ENCODE peak calls at places on chromosomes 1 and 21, in five cellular contexts. H is ELR; I is neural crest cell; A is CD8-positive, alpha-beta memory T cell; L is stimulated activated naive B cell treated with anti-CD40 and anti-IgM and Interleukin-4, amounts not matched to agents 10 μg/mL and 1 μg/mL and 100 μg/mL, for 72 hours. N is an unnamed sample.

GRCh38 chr1:50829010-50829958 is 130.8 kb downstream of the FAF1 start:
- DNase-seq in H (no peak), I (no peak), A (no peak), L (no peak), N (no peak)

GRCh38 chr1:46184920-46185658 is 8.8 kb upstream of the P3R3URF start:
- DNase-seq in H (no peak), I (no peak), A (no peak), L (no peak), N (no peak)

GRCh38 chr1:78840447-78841251 is 165.9 kb downstream of the ADGRL4 start:
- DNase-seq in H (peak; percentile 76), I (no peak), A (no peak), L (no peak), N (no peak)

GRCh38 chr1:28751315-28752056 is 14.7 kb downstream of the YTHDF2 start:
- DNase-seq in H (peak; percentile 81), I (no peak), A (no peak), L (no peak), N (no peak)

GRCh38 chr21:35178812-35179211 is 129.7 kb upstream of the RUNX1 start:
- DNase-seq in H (peak; percentile 89), I (no peak), A (no peak), L (no peak), N (no peak)

GRCh38 chr1:94799201-94799600 is 21.0 kb upstream of the SLC44A3 start:
- DNase-seq in H (no peak), I (no peak), A (no peak), L (no peak), N (no peak)

GRCh38 chr1:203305809-203306088 is 430 bp downstream of the BTG2 start:
- DNase-seq in H (no peak), I (no peak), A (no peak), L (no peak), N (no peak)

GRCh38 chr1:203526572-203526971 is 32.6 kb downstream of the OPTC start:
- DNase-seq in H (peak; percentile 39), I (no peak), A (no peak), L (no peak), N (peak; percentile 45)

GRCh38 chr1:246827396-246827795 is 103.2 kb downstream of the SCCPDH start:
- DNase-seq in H (peak; percentile 40), I (no peak), A (no peak), L (no peak), N (no peak)

GRCh38 chr21:45041351-45041805 is 33.0 kb upstream of the ADARB1 start:
- DNase-seq in H (no peak), I (no peak), A (no peak), L (no peak), N (peak; percentile 87)

GRCh38 chr1:63923302-63923701 is 149.5 kb downstream of the ROR1 start:
- DNase-seq in H (no peak), I (no peak), A (no peak), L (no peak), N (no peak)

GRCh38 chr1:42765832-42766722 is 751 bp downstream of the P3H1 start:
- DNase-seq in H (peak; percentile 91), I (peak; percentile 37), A (peak; percentile 9), L (peak; percentile 57), N (peak; percentile 88)

GRCh38 chr1:180898441-180899219 is 14.1 kb upstream of the KIAA1614 start:
- DNase-seq in H (no peak), I (no peak), A (no peak), L (no peak), N (no peak)

GRCh38 chr1:113871597-113872113 is at the start of gene PTPN22:
- DNase-seq in H (peak; percentile 92), I (no peak), A (peak; percentile 68), L (peak; percentile 64), N (no peak)

GRCh38 chr1:10649484-10650201 is 146.8 kb downstream of the CASZ1 start:
- DNase-seq in H (no peak), I (peak; percentile 48), A (no peak), L (no peak), N (no peak)

GRCh38 chr1:198936371-198937083 is 297.7 kb downstream of the PTPRC start:
- DNase-seq in H (peak; percentile 66), I (no peak), A (no peak), L (no peak), N (no peak)

GRCh38 chr1:32619701-32620485 is 30.5 kb downstream of the ZBTB8OS start:
- DNase-seq in H (peak; percentile 43), I (no peak), A (no peak), L (no peak), N (no peak)

GRCh38 chr1:150364231-150365003 is 470 bp downstream of the RPRD2 start:
- DNase-seq in H (peak; percentile 88), I (peak; percentile 63), A (peak; percentile 71), L (peak; percentile 71), N (peak; percentile 64)

GRCh38 chr1:98702976-98703375 is 41.5 kb downstream of the SNX7 start:
- DNase-seq in H (peak; percentile 42), I (no peak), A (no peak), L (no peak), N (no peak)

GRCh38 chr1:96253281-96254035 is 468.1 kb upstream of the PTBP2 start:
- DNase-seq in H (no peak), I (no peak), A (no peak), L (no peak), N (no peak)

GRCh38 chr1:1344672-1345361 is 4.4 kb downstream of the DVL1 start:
- DNase-seq in H (peak; percentile 97), I (no peak), A (no peak), L (no peak), N (no peak)

GRCh38 chr1:8197493-8198282 is 120.2 kb upstream of the SLC45A1 start:
- DNase-seq in H (peak; percentile 86), I (no peak), A (no peak), L (no peak), N (no peak)

GRCh38 chr1:9245661-9246060 is 11.1 kb downstream of the H6PD start:
- DNase-seq in H (no peak), I (no peak), A (no peak), L (no peak), N (no peak)

GRCh38 chr1:237012789-237013383 is 8.6 kb upstream of the MT1HL1 start:
- DNase-seq in H (peak; percentile 15), I (no peak), A (no peak), L (no peak), N (no peak)

GRCh38 chr1:230498704-230499103 is 72.6 kb upstream of the PGBD5 start:
- DNase-seq in H (no peak), I (no peak), A (no peak), L (no peak), N (no peak)

GRCh38 chr21:45291613-45292398 is 4.1 kb upstream of the POFUT2 start:
- DNase-seq in H (no peak), I (no peak), A (no peak), L (no peak), N (peak; percentile 87)

GRCh38 chr1:242839101-242839500 is 314.6 kb upstream of the PLD5 start:
- DNase-seq in H (no peak), I (no peak), A (no peak), L (no peak), N (no peak)

GRCh38 chr1:199866210-199866617 is 161.3 kb upstream of the NR5A2 start:
- DNase-seq in H (no peak), I (no peak), A (no peak), L (no peak), N (no peak)

GRCh38 chr21:41953249-41953830 is 478 bp downstream of the C2CD2 start:
- DNase-seq in H (peak; percentile 39), I (no peak), A (no peak), L (no peak), N (no peak)

GRCh38 chr1:234934611-234935033 is 194.0 kb downstream of the TOMM20 start:
- DNase-seq in H (peak; percentile 88), I (no peak), A (no peak), L (no peak), N (no peak)